ENCODE peak calls at places on chromosomes 4 and X, in five cellular contexts. T is aorta; P is endothelial cell of umbilical vein; U is Peyer's patch; R is CD8-positive, alpha-beta T cell. M is an unnamed sample.

GRCh38 chrX:39688576-39689373 is 409.0 kb downstream of the BCOR start:
- DNase-seq in R (no peak), U (no peak), P (peak; percentile 18), T (peak; percentile 85), M (peak; percentile 66)

GRCh38 chrX:22122510-22122909 is 90.4 kb downstream of the PHEX start:
- DNase-seq in R (no peak), T (no peak), P (peak; percentile 3), U (no peak), M (peak; percentile 45)

GRCh38 chrX:4379071-4379470 is 665.6 kb upstream of the PRKX start:
- DNase-seq in T (no peak), R (no peak), P (no peak), U (no peak), M (no peak)

GRCh38 chr4:87843936-87844335 is 11.2 kb downstream of the MEPE start:
- DNase-seq in R (no peak), P (peak; percentile 52), T (no peak), U (no peak), M (no peak)

GRCh38 chrX:86946569-86946968 is 571.0 kb upstream of the KLHL4 start:
- DNase-seq in U (no peak), P (peak; percentile 3), T (no peak), R (no peak), M (no peak)

GRCh38 chrX:13933352-13933751 is 96.3 kb downstream of the GEMIN8 start:
- DNase-seq in T (no peak), P (no peak), R (no peak), U (no peak), M (no peak)

GRCh38 chr4:103786014-103786413 is 66.2 kb upstream of the TACR3 start:
- DNase-seq in T (no peak), R (no peak), P (peak; percentile 40), U (no peak), M (no peak)

GRCh38 chrX:110012818-110013484 is 10.0 kb downstream of the TMEM164 start:
- DNase-seq in T (no peak), P (no peak), U (no peak), R (no peak), M (no peak)

GRCh38 chrX:102746134-102746584 is 25.6 kb downstream of the GPRASP3 start:
- DNase-seq in R (no peak), T (peak; percentile 83), U (no peak), P (no peak), M (peak; percentile 44)

GRCh38 chr4:182246401-182247205 is 3.4 kb downstream of the TENM3 start:
- DNase-seq in P (no peak), T (no peak), U (no peak), R (no peak), M (no peak)

GRCh38 chr4:65865489-65865888 is 195.2 kb upstream of the EPHA5 start:
- DNase-seq in R (no peak), P (peak; percentile 55), T (no peak), U (no peak), M (no peak)

GRCh38 chr4:145816091-145816490 is 122.5 kb downstream of the ZNF827 start:
- DNase-seq in P (no peak), R (no peak), U (no peak), T (no peak), M (no peak)

GRCh38 chr4:145815027-145815612 is 123.5 kb downstream of the ZNF827 start:
- DNase-seq in R (no peak), T (no peak), P (no peak), U (no peak), M (no peak)

GRCh38 chr4:145814246-145814645 is 124.4 kb downstream of the ZNF827 start:
- DNase-seq in U (no peak), R (no peak), T (no peak), P (no peak), M (no peak)

GRCh38 chr4:145815626-145816025 is 123.0 kb downstream of the ZNF827 start:
- DNase-seq in R (no peak), T (no peak), U (no peak), P (no peak), M (no peak)

GRCh38 chr4:145812902-145813301 is 125.7 kb downstream of the ZNF827 start:
- DNase-seq in T (no peak), P (no peak), U (no peak), R (no peak), M (no peak)
- H3K27ac ChIP-seq in T (no peak overlapping the region), P (no peak overlapping the region), U (no peak overlapping the region), R (no peak overlapping the region), M (no peak overlapping the region)

DNA sequence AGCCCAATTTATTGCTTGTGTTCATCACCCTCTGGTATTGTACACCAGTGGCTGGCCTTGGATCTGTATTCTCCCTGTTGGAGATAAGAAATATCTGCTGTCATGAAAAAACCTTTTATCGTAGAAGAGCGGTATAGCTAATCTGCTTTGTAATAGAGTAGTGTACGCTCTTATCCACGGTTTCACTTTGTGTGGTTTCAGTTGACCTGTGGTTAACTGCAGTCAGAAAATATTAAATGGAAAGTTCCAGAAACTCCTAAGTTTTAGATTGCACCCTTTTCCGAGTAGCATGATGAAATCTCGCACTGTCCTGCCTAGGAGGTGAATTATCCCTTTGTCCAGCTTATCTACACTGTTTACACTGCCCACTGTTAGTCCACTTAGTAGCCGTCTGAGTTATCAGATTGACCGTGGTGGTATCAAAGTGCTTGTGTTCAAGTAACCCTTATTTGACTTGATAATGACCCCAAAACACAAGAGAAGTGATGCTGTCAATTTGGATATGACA is 42.4 kb downstream of the KDM6A start:
- DNase-seq in U (no peak), R (no peak), T (no peak), P (peak; percentile 14), M (no peak)
- H3K4me3 ChIP-seq in U (no peak overlapping the region), R (no peak overlapping the region), T (no peak overlapping the region), P (no peak overlapping the region), M (no peak overlapping the region)

DNA sequence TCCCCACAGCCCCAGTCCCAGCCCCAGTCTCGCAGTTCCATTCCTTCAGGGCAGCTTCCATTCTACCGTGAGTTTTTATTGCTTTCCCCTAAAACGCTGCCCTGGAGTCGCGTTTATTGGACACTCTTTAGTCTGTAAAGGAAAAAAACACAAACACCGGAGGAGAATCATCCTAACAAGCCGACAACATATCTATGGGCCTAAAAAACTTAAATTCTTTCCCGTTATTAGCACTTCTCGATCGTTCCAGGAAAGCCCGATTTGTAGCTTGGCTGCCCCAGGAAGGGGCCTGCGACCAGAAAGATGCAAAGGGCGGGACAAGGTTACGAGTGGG is 178.5 kb downstream of the CBR4 start:
- DNase-seq in T (no peak), P (no peak), R (no peak), U (no peak), M (no peak)
- H3K4me1 ChIP-seq in T (peaks cover under 1% of the 10 kb centered on the region), P (peaks cover 17% of the 10 kb centered on the region), R (peaks cover 11% of the 10 kb centered on the region), U (no peaks in the 10 kb centered on the region), M (no peaks in the 10 kb centered on the region)

GRCh38 chrX:47539860-47540259 is 21.1 kb upstream of the ARAF start:
- DNase-seq in T (no peak), U (no peak), R (no peak), P (no peak), M (no peak)
- H3K27ac ChIP-seq in T (peak overlapping the region; percentile 72), U (no peak overlapping the region), R (no peak overlapping the region), P (no peak overlapping the region), M (peak overlapping the region; percentile 90)

GRCh38 chr4:185966549-185966948 is 102.4 kb upstream of the TLR3 start:
- DNase-seq in P (no peak), T (no peak), U (no peak), R (no peak), M (no peak)

GRCh38 chr4:185966997-185967775 is 101.8 kb upstream of the TLR3 start:
- DNase-seq in R (no peak), P (peak; percentile 6), U (no peak), T (no peak), M (no peak)

GRCh38 chr4:185969657-185970056 is 99.3 kb upstream of the TLR3 start:
- DNase-seq in T (no peak), R (no peak), P (no peak), U (no peak), M (no peak)

GRCh38 chr4:185965456-185966384 is 103.2 kb upstream of the TLR3 start:
- DNase-seq in T (no peak), R (no peak), P (peak; percentile 42), U (no peak), M (no peak)
- H3K4me3 ChIP-seq in T (no peak overlapping the region), R (no peak overlapping the region), P (no peak overlapping the region), U (no peak overlapping the region), M (no peak overlapping the region)

GRCh38 chr4:108109997-108110416 is 58.7 kb downstream of the LEF1 start:
- DNase-seq in U (no peak), R (no peak), P (no peak), T (no peak), M (no peak)
- H3K4me1 ChIP-seq in U (no peaks in the 10 kb centered on the region), R (peaks cover 98% of the 10 kb centered on the region), P (no peaks in the 10 kb centered on the region), T (no peaks in the 10 kb centered on the region), M (no peaks in the 10 kb centered on the region)